ENCODE peak calls at places on chromosomes 6 and 20, in nine cellular contexts. Z, T, R, K, W, X, H, F and J are unnamed samples.
A peak's percentile ranks its signal among the peaks of the same experiment; 100 is the strongest.

GRCh38 chr6:117497237-117497636 is 14.8 kb downstream of the DCBLD1 start:
- ATAC-seq in Z (no peak), R (no peak), F (no peak), T (no peak), X (no peak), W (no peak), K (no peak), H (no peak), J (no peak)

GRCh38 chr6:157715766-157716171 is 107.3 kb upstream of the SNX9 start:
- ATAC-seq in X (peak; percentile 85), K (no peak), T (no peak), F (peak; percentile 95), W (peak; percentile 83), R (peak; percentile 31), Z (no peak), H (no peak), J (no peak)

GRCh38 chr6:82246802-82247633 is 526 bp downstream of the IBTK start:
- ATAC-seq in Z (peak; percentile 68), W (peak; percentile 84), T (peak; percentile 80), H (peak; percentile 67), K (peak; percentile 60), R (peak; percentile 75), X (peak; percentile 62), F (peak; percentile 63), J (peak; percentile 82)

GRCh38 chr6:11810039-11810541 is 31.5 kb upstream of the ADTRP start:
- ATAC-seq in X (peak; percentile 95), T (no peak), R (no peak), W (peak; percentile 76), H (no peak), F (peak; percentile 76), K (no peak), Z (no peak), J (no peak)

GRCh38 chr6:5457036-5457435 is 195.7 kb downstream of the FARS2 start:
- ATAC-seq in K (no peak), Z (no peak), T (no peak), R (no peak), X (peak; percentile 59), H (no peak), W (no peak), F (no peak), J (no peak)

GRCh38 chr6:138440758-138441362 is 36.8 kb downstream of the HEBP2 start:
- ATAC-seq in X (peak; percentile 31), K (no peak), F (no peak), Z (no peak), W (no peak), T (no peak), R (no peak), H (no peak), J (peak; percentile 50)

GRCh38 chr6:56957856-56958255 is 2.9 kb downstream of the BEND6 start:
- ATAC-seq in T (no peak), F (no peak), K (no peak), Z (no peak), W (no peak), H (no peak), R (no peak), X (no peak), J (no peak)

GRCh38 chr6:4615891-4616290 is 160.3 kb upstream of the CDYL start:
- ATAC-seq in K (no peak), H (no peak), F (no peak), W (peak; percentile 57), T (no peak), Z (no peak), X (peak; percentile 70), R (no peak), J (no peak)

GRCh38 chr6:24919404-24919892 is 16.3 kb downstream of the RIPOR2 start:
- ATAC-seq in H (peak; percentile 30), W (no peak), F (peak; percentile 74), Z (no peak), K (no peak), T (no peak), R (no peak), X (peak; percentile 25), J (peak; percentile 70)

GRCh38 chr20:17488916-17489600 is 42.1 kb downstream of the BFSP1 start:
- ATAC-seq in H (no peak), F (no peak), R (no peak), X (no peak), Z (no peak), K (no peak), W (no peak), T (no peak), J (no peak)

GRCh38 chr6:133834472-133835170 is 54.3 kb upstream of the TCF21 start:
- ATAC-seq in H (no peak), X (no peak), T (no peak), F (no peak), R (no peak), K (no peak), W (no peak), Z (no peak), J (no peak)

GRCh38 chr6:136921521-136921935 is 573 bp upstream of the SLC35D3 start:
- ATAC-seq in H (no peak), X (peak; percentile 36), W (no peak), T (no peak), F (peak; percentile 53), R (no peak), Z (peak; percentile 41), K (no peak), J (no peak)

GRCh38 chr20:44247131-44247571 is at the start of gene GDAP1L1:
- ATAC-seq in T (no peak), K (no peak), R (no peak), Z (no peak), X (peak; percentile 83), H (no peak), F (no peak), W (peak; percentile 53), J (no peak)

GRCh38 chr6:169983651-169984050 is 232.2 kb downstream of the ERMARD start:
- ATAC-seq in K (no peak), W (no peak), H (no peak), T (no peak), Z (no peak), X (no peak), F (no peak), R (no peak), J (no peak)

GRCh38 chr20:64244870-64245603 is 10.5 kb upstream of the PCMTD2 start:
- ATAC-seq in K (no peak), T (no peak), X (no peak), F (no peak), W (no peak), R (no peak), H (no peak), Z (no peak), J (no peak)

GRCh38 chr6:17339308-17339670 is 54.1 kb upstream of the CAP2 start:
- ATAC-seq in R (no peak), H (no peak), K (no peak), F (no peak), Z (no peak), X (no peak), T (no peak), W (no peak), J (no peak)

GRCh38 chr6:147063469-147064031 is 140.7 kb upstream of the STXBP5 start:
- ATAC-seq in W (peak; percentile 59), T (no peak), R (peak; percentile 62), F (peak; percentile 93), H (no peak), Z (no peak), X (no peak), K (no peak), J (no peak)